ENCODE peak calls at places on chromosome 3, in ten cellular contexts. One of them, this sample, is unnamed.

GRCh38 chr3:113574213-113574612 is 41.9 kb downstream of the SIDT1 start:
- DNase-seq in activated gamma-delta T cell treated with anti-CD3 and anti-CD28 coated beads, Interleukin-2, amount 50 U/mL, for 16 hours: no peak
- DNase-seq in HL-60: no peak
- DNase-seq in DMS79: no peak
- DNase-seq in AG20443: no peak
- DNase-seq in Kasumi-1: no peak
- DNase-seq in kidney tubule cell: no peak
- DNase-seq in activated CD4-positive, alpha-beta T cell treated with anti-CD3 and anti-CD28 coated beads, Interleukin-2, amount 50 U/mL, for 48 hours: no peak
- DNase-seq in T-helper 9 cell: no peak
- DNase-seq in H54: no peak
- DNase-seq in this sample: no peak

GRCh38 chr3:33115024-33115768 is 1.4 kb downstream of the CRTAP start:
- DNase-seq in activated gamma-delta T cell treated with anti-CD3 and anti-CD28 coated beads, Interleukin-2, amount 50 U/mL, for 16 hours: no peak
- DNase-seq in HL-60: peak; percentile 91
- DNase-seq in DMS79: no peak
- DNase-seq in AG20443: peak; percentile 84
- DNase-seq in Kasumi-1: peak; percentile 90
- DNase-seq in kidney tubule cell: peak; percentile 94
- DNase-seq in activated CD4-positive, alpha-beta T cell treated with anti-CD3 and anti-CD28 coated beads, Interleukin-2, amount 50 U/mL, for 48 hours: no peak
- DNase-seq in T-helper 9 cell: no peak
- DNase-seq in H54: peak; percentile 54
- DNase-seq in this sample: no peak

GRCh38 chr3:85837402-85837801 is 878.6 kb downstream of the CADM2 start:
- DNase-seq in activated gamma-delta T cell treated with anti-CD3 and anti-CD28 coated beads, Interleukin-2, amount 50 U/mL, for 16 hours: no peak
- DNase-seq in HL-60: no peak
- DNase-seq in DMS79: no peak
- DNase-seq in AG20443: no peak
- DNase-seq in Kasumi-1: no peak
- DNase-seq in kidney tubule cell: no peak
- DNase-seq in activated CD4-positive, alpha-beta T cell treated with anti-CD3 and anti-CD28 coated beads, Interleukin-2, amount 50 U/mL, for 48 hours: no peak
- DNase-seq in T-helper 9 cell: no peak
- DNase-seq in H54: no peak
- DNase-seq in this sample: no peak

GRCh38 chr3:122912772-122913538 is 114.6 kb downstream of the SEMA5B start:
- DNase-seq in activated gamma-delta T cell treated with anti-CD3 and anti-CD28 coated beads, Interleukin-2, amount 50 U/mL, for 16 hours: no peak
- DNase-seq in HL-60: no peak
- DNase-seq in DMS79: no peak
- DNase-seq in AG20443: no peak
- DNase-seq in Kasumi-1: no peak
- DNase-seq in kidney tubule cell: no peak
- DNase-seq in activated CD4-positive, alpha-beta T cell treated with anti-CD3 and anti-CD28 coated beads, Interleukin-2, amount 50 U/mL, for 48 hours: no peak
- DNase-seq in T-helper 9 cell: no peak
- DNase-seq in H54: no peak
- DNase-seq in this sample: no peak

GRCh38 chr3:110779581-110779980 is 292.0 kb upstream of the NECTIN3 start:
- DNase-seq in activated gamma-delta T cell treated with anti-CD3 and anti-CD28 coated beads, Interleukin-2, amount 50 U/mL, for 16 hours: no peak
- DNase-seq in HL-60: no peak
- DNase-seq in DMS79: no peak
- DNase-seq in AG20443: no peak
- DNase-seq in Kasumi-1: no peak
- DNase-seq in kidney tubule cell: no peak
- DNase-seq in activated CD4-positive, alpha-beta T cell treated with anti-CD3 and anti-CD28 coated beads, Interleukin-2, amount 50 U/mL, for 48 hours: no peak
- DNase-seq in T-helper 9 cell: no peak
- DNase-seq in H54: no peak
- DNase-seq in this sample: no peak

GRCh38 chr3:196666001-196666867 is 26.7 kb downstream of the NRROS start:
- DNase-seq in activated gamma-delta T cell treated with anti-CD3 and anti-CD28 coated beads, Interleukin-2, amount 50 U/mL, for 16 hours: no peak
- DNase-seq in HL-60: peak; percentile 86
- DNase-seq in DMS79: peak; percentile 12
- DNase-seq in AG20443: peak; percentile 64
- DNase-seq in Kasumi-1: peak; percentile 64
- DNase-seq in kidney tubule cell: peak; percentile 61
- DNase-seq in activated CD4-positive, alpha-beta T cell treated with anti-CD3 and anti-CD28 coated beads, Interleukin-2, amount 50 U/mL, for 48 hours: no peak
- DNase-seq in T-helper 9 cell: no peak
- DNase-seq in H54: peak; percentile 85
- DNase-seq in this sample: no peak

GRCh38 chr3:177066068-177066467 is 131.2 kb downstream of the TBL1XR1 start:
- DNase-seq in activated gamma-delta T cell treated with anti-CD3 and anti-CD28 coated beads, Interleukin-2, amount 50 U/mL, for 16 hours: no peak
- DNase-seq in HL-60: no peak
- DNase-seq in DMS79: no peak
- DNase-seq in AG20443: no peak
- DNase-seq in Kasumi-1: no peak
- DNase-seq in kidney tubule cell: no peak
- DNase-seq in activated CD4-positive, alpha-beta T cell treated with anti-CD3 and anti-CD28 coated beads, Interleukin-2, amount 50 U/mL, for 48 hours: no peak
- DNase-seq in T-helper 9 cell: no peak
- DNase-seq in H54: no peak
- DNase-seq in this sample: no peak

GRCh38 chr3:2097641-2098191 is 950 bp upstream of the CNTN4 start:
- DNase-seq in activated gamma-delta T cell treated with anti-CD3 and anti-CD28 coated beads, Interleukin-2, amount 50 U/mL, for 16 hours: no peak
- DNase-seq in HL-60: no peak
- DNase-seq in DMS79: no peak
- DNase-seq in AG20443: no peak
- DNase-seq in Kasumi-1: no peak
- DNase-seq in kidney tubule cell: no peak
- DNase-seq in activated CD4-positive, alpha-beta T cell treated with anti-CD3 and anti-CD28 coated beads, Interleukin-2, amount 50 U/mL, for 48 hours: no peak
- DNase-seq in T-helper 9 cell: no peak
- DNase-seq in H54: no peak
- DNase-seq in this sample: no peak

GRCh38 chr3:120705851-120706582 is 24.0 kb upstream of the HGD start:
- DNase-seq in activated gamma-delta T cell treated with anti-CD3 and anti-CD28 coated beads, Interleukin-2, amount 50 U/mL, for 16 hours: no peak
- DNase-seq in HL-60: no peak
- DNase-seq in DMS79: no peak
- DNase-seq in AG20443: no peak
- DNase-seq in Kasumi-1: no peak
- DNase-seq in kidney tubule cell: no peak
- DNase-seq in activated CD4-positive, alpha-beta T cell treated with anti-CD3 and anti-CD28 coated beads, Interleukin-2, amount 50 U/mL, for 48 hours: no peak
- DNase-seq in T-helper 9 cell: no peak
- DNase-seq in H54: no peak
- DNase-seq in this sample: no peak

GRCh38 chr3:140529096-140529495 is 148.8 kb upstream of the TRIM42 start:
- DNase-seq in activated gamma-delta T cell treated with anti-CD3 and anti-CD28 coated beads, Interleukin-2, amount 50 U/mL, for 16 hours: no peak
- DNase-seq in HL-60: no peak
- DNase-seq in DMS79: no peak
- DNase-seq in AG20443: no peak
- DNase-seq in Kasumi-1: no peak
- DNase-seq in kidney tubule cell: peak; percentile 100
- DNase-seq in activated CD4-positive, alpha-beta T cell treated with anti-CD3 and anti-CD28 coated beads, Interleukin-2, amount 50 U/mL, for 48 hours: no peak
- DNase-seq in T-helper 9 cell: no peak
- DNase-seq in H54: peak; percentile 23
- DNase-seq in this sample: no peak

GRCh38 chr3:134334231-134334900 is 39.9 kb downstream of the AMOTL2 start:
- DNase-seq in activated gamma-delta T cell treated with anti-CD3 and anti-CD28 coated beads, Interleukin-2, amount 50 U/mL, for 16 hours: no peak
- DNase-seq in HL-60: no peak
- DNase-seq in DMS79: no peak
- DNase-seq in AG20443: peak; percentile 58
- DNase-seq in Kasumi-1: no peak
- DNase-seq in kidney tubule cell: no peak
- DNase-seq in activated CD4-positive, alpha-beta T cell treated with anti-CD3 and anti-CD28 coated beads, Interleukin-2, amount 50 U/mL, for 48 hours: no peak
- DNase-seq in T-helper 9 cell: no peak
- DNase-seq in H54: no peak
- DNase-seq in this sample: no peak

GRCh38 chr3:133237380-133237779 is 162.5 kb upstream of the BFSP2 start:
- DNase-seq in activated gamma-delta T cell treated with anti-CD3 and anti-CD28 coated beads, Interleukin-2, amount 50 U/mL, for 16 hours: no peak
- DNase-seq in HL-60: no peak
- DNase-seq in DMS79: no peak
- DNase-seq in AG20443: no peak
- DNase-seq in Kasumi-1: no peak
- DNase-seq in kidney tubule cell: no peak
- DNase-seq in activated CD4-positive, alpha-beta T cell treated with anti-CD3 and anti-CD28 coated beads, Interleukin-2, amount 50 U/mL, for 48 hours: no peak
- DNase-seq in T-helper 9 cell: no peak
- DNase-seq in H54: no peak
- DNase-seq in this sample: no peak

GRCh38 chr3:5733995-5734394 is 546.5 kb downstream of the EDEM1 start:
- DNase-seq in activated gamma-delta T cell treated with anti-CD3 and anti-CD28 coated beads, Interleukin-2, amount 50 U/mL, for 16 hours: no peak
- DNase-seq in HL-60: no peak
- DNase-seq in DMS79: no peak
- DNase-seq in AG20443: no peak
- DNase-seq in Kasumi-1: no peak
- DNase-seq in kidney tubule cell: no peak
- DNase-seq in activated CD4-positive, alpha-beta T cell treated with anti-CD3 and anti-CD28 coated beads, Interleukin-2, amount 50 U/mL, for 48 hours: no peak
- DNase-seq in T-helper 9 cell: no peak
- DNase-seq in H54: no peak
- DNase-seq in this sample: no peak

GRCh38 chr3:189298469-189299375 is 127.0 kb downstream of the TPRG1 start:
- DNase-seq in activated gamma-delta T cell treated with anti-CD3 and anti-CD28 coated beads, Interleukin-2, amount 50 U/mL, for 16 hours: no peak
- DNase-seq in HL-60: no peak
- DNase-seq in DMS79: no peak
- DNase-seq in AG20443: no peak
- DNase-seq in Kasumi-1: no peak
- DNase-seq in kidney tubule cell: no peak
- DNase-seq in activated CD4-positive, alpha-beta T cell treated with anti-CD3 and anti-CD28 coated beads, Interleukin-2, amount 50 U/mL, for 48 hours: no peak
- DNase-seq in T-helper 9 cell: no peak
- DNase-seq in H54: no peak
- DNase-seq in this sample: peak; percentile 13

GRCh38 chr3:119562307-119562961 is 3.0 kb upstream of the CD80 start:
- DNase-seq in activated gamma-delta T cell treated with anti-CD3 and anti-CD28 coated beads, Interleukin-2, amount 50 U/mL, for 16 hours: no peak
- DNase-seq in HL-60: peak; percentile 56
- DNase-seq in DMS79: no peak
- DNase-seq in AG20443: no peak
- DNase-seq in Kasumi-1: peak; percentile 47
- DNase-seq in kidney tubule cell: peak; percentile 30
- DNase-seq in activated CD4-positive, alpha-beta T cell treated with anti-CD3 and anti-CD28 coated beads, Interleukin-2, amount 50 U/mL, for 48 hours: peak; percentile 39
- DNase-seq in T-helper 9 cell: peak; percentile 20
- DNase-seq in H54: no peak
- DNase-seq in this sample: no peak

GRCh38 chr3:177615015-177615414 is 417.7 kb upstream of the TBL1XR1 start:
- DNase-seq in activated gamma-delta T cell treated with anti-CD3 and anti-CD28 coated beads, Interleukin-2, amount 50 U/mL, for 16 hours: no peak
- DNase-seq in HL-60: peak; percentile 27
- DNase-seq in DMS79: no peak
- DNase-seq in AG20443: peak; percentile 47
- DNase-seq in Kasumi-1: peak; percentile 85
- DNase-seq in kidney tubule cell: peak; percentile 83
- DNase-seq in activated CD4-positive, alpha-beta T cell treated with anti-CD3 and anti-CD28 coated beads, Interleukin-2, amount 50 U/mL, for 48 hours: no peak
- DNase-seq in T-helper 9 cell: no peak
- DNase-seq in H54: peak; percentile 5
- DNase-seq in this sample: no peak

GRCh38 chr3:127690823-127691452 is 18.2 kb downstream of the ABTB1 start:
- DNase-seq in activated gamma-delta T cell treated with anti-CD3 and anti-CD28 coated beads, Interleukin-2, amount 50 U/mL, for 16 hours: no peak
- DNase-seq in HL-60: no peak
- DNase-seq in DMS79: no peak
- DNase-seq in AG20443: peak; percentile 73
- DNase-seq in Kasumi-1: peak; percentile 72
- DNase-seq in kidney tubule cell: peak; percentile 57
- DNase-seq in activated CD4-positive, alpha-beta T cell treated with anti-CD3 and anti-CD28 coated beads, Interleukin-2, amount 50 U/mL, for 48 hours: no peak
- DNase-seq in T-helper 9 cell: no peak
- DNase-seq in H54: no peak
- DNase-seq in this sample: no peak

GRCh38 chr3:112653209-112653871 is 12.4 kb upstream of the CCDC80 start:
- DNase-seq in activated gamma-delta T cell treated with anti-CD3 and anti-CD28 coated beads, Interleukin-2, amount 50 U/mL, for 16 hours: no peak
- DNase-seq in HL-60: no peak
- DNase-seq in DMS79: no peak
- DNase-seq in AG20443: peak; percentile 86
- DNase-seq in Kasumi-1: no peak
- DNase-seq in kidney tubule cell: peak; percentile 99
- DNase-seq in activated CD4-positive, alpha-beta T cell treated with anti-CD3 and anti-CD28 coated beads, Interleukin-2, amount 50 U/mL, for 48 hours: no peak
- DNase-seq in T-helper 9 cell: no peak
- DNase-seq in H54: peak; percentile 41
- DNase-seq in this sample: no peak

GRCh38 chr3:61919371-61919770 is 358.0 kb downstream of the PTPRG start:
- DNase-seq in activated gamma-delta T cell treated with anti-CD3 and anti-CD28 coated beads, Interleukin-2, amount 50 U/mL, for 16 hours: no peak
- DNase-seq in HL-60: no peak
- DNase-seq in DMS79: no peak
- DNase-seq in AG20443: no peak
- DNase-seq in Kasumi-1: no peak
- DNase-seq in kidney tubule cell: no peak
- DNase-seq in activated CD4-positive, alpha-beta T cell treated with anti-CD3 and anti-CD28 coated beads, Interleukin-2, amount 50 U/mL, for 48 hours: no peak
- DNase-seq in T-helper 9 cell: no peak
- DNase-seq in H54: no peak
- DNase-seq in this sample: no peak

GRCh38 chr3:29335438-29335837 is 54.6 kb downstream of the RBMS3 start:
- DNase-seq in activated gamma-delta T cell treated with anti-CD3 and anti-CD28 coated beads, Interleukin-2, amount 50 U/mL, for 16 hours: no peak
- DNase-seq in HL-60: no peak
- DNase-seq in DMS79: peak; percentile 76
- DNase-seq in AG20443: peak; percentile 81
- DNase-seq in Kasumi-1: peak; percentile 47
- DNase-seq in kidney tubule cell: peak; percentile 95
- DNase-seq in activated CD4-positive, alpha-beta T cell treated with anti-CD3 and anti-CD28 coated beads, Interleukin-2, amount 50 U/mL, for 48 hours: no peak
- DNase-seq in T-helper 9 cell: no peak
- DNase-seq in H54: peak; percentile 28
- DNase-seq in this sample: no peak

GRCh38 chr3:181081930-181082329 is 92.4 kb upstream of the DNAJC19 start:
- DNase-seq in activated gamma-delta T cell treated with anti-CD3 and anti-CD28 coated beads, Interleukin-2, amount 50 U/mL, for 16 hours: no peak
- DNase-seq in HL-60: no peak
- DNase-seq in DMS79: no peak
- DNase-seq in AG20443: no peak
- DNase-seq in Kasumi-1: no peak
- DNase-seq in kidney tubule cell: no peak
- DNase-seq in activated CD4-positive, alpha-beta T cell treated with anti-CD3 and anti-CD28 coated beads, Interleukin-2, amount 50 U/mL, for 48 hours: no peak
- DNase-seq in T-helper 9 cell: no peak
- DNase-seq in H54: no peak
- DNase-seq in this sample: no peak

GRCh38 chr3:151768393-151768930 is 34.7 kb downstream of the AADACL2 start:
- DNase-seq in activated gamma-delta T cell treated with anti-CD3 and anti-CD28 coated beads, Interleukin-2, amount 50 U/mL, for 16 hours: no peak
- DNase-seq in HL-60: no peak
- DNase-seq in DMS79: no peak
- DNase-seq in AG20443: no peak
- DNase-seq in Kasumi-1: no peak
- DNase-seq in kidney tubule cell: no peak
- DNase-seq in activated CD4-positive, alpha-beta T cell treated with anti-CD3 and anti-CD28 coated beads, Interleukin-2, amount 50 U/mL, for 48 hours: no peak
- DNase-seq in T-helper 9 cell: no peak
- DNase-seq in H54: no peak
- DNase-seq in this sample: no peak

GRCh38 chr3:69864141-69864540 is 124.9 kb downstream of the MITF start:
- DNase-seq in activated gamma-delta T cell treated with anti-CD3 and anti-CD28 coated beads, Interleukin-2, amount 50 U/mL, for 16 hours: no peak
- DNase-seq in HL-60: no peak
- DNase-seq in DMS79: no peak
- DNase-seq in AG20443: no peak
- DNase-seq in Kasumi-1: no peak
- DNase-seq in kidney tubule cell: no peak
- DNase-seq in activated CD4-positive, alpha-beta T cell treated with anti-CD3 and anti-CD28 coated beads, Interleukin-2, amount 50 U/mL, for 48 hours: no peak
- DNase-seq in T-helper 9 cell: no peak
- DNase-seq in H54: no peak
- DNase-seq in this sample: no peak

GRCh38 chr3:154235330-154235729 is 89.0 kb downstream of the DHX36 start:
- DNase-seq in activated gamma-delta T cell treated with anti-CD3 and anti-CD28 coated beads, Interleukin-2, amount 50 U/mL, for 16 hours: no peak
- DNase-seq in HL-60: no peak
- DNase-seq in DMS79: no peak
- DNase-seq in AG20443: no peak
- DNase-seq in Kasumi-1: no peak
- DNase-seq in kidney tubule cell: peak; percentile 73
- DNase-seq in activated CD4-positive, alpha-beta T cell treated with anti-CD3 and anti-CD28 coated beads, Interleukin-2, amount 50 U/mL, for 48 hours: no peak
- DNase-seq in T-helper 9 cell: no peak
- DNase-seq in H54: no peak
- DNase-seq in this sample: no peak

GRCh38 chr3:81891056-81891455 is 129.6 kb upstream of the GBE1 start:
- DNase-seq in activated gamma-delta T cell treated with anti-CD3 and anti-CD28 coated beads, Interleukin-2, amount 50 U/mL, for 16 hours: no peak
- DNase-seq in HL-60: no peak
- DNase-seq in DMS79: no peak
- DNase-seq in AG20443: no peak
- DNase-seq in Kasumi-1: no peak
- DNase-seq in kidney tubule cell: no peak
- DNase-seq in activated CD4-positive, alpha-beta T cell treated with anti-CD3 and anti-CD28 coated beads, Interleukin-2, amount 50 U/mL, for 48 hours: no peak
- DNase-seq in T-helper 9 cell: no peak
- DNase-seq in H54: no peak
- DNase-seq in this sample: no peak

GRCh38 chr3:13588221-13588701 is 39.3 kb downstream of the FBLN2 start:
- DNase-seq in activated gamma-delta T cell treated with anti-CD3 and anti-CD28 coated beads, Interleukin-2, amount 50 U/mL, for 16 hours: no peak
- DNase-seq in HL-60: no peak
- DNase-seq in DMS79: no peak
- DNase-seq in AG20443: no peak
- DNase-seq in Kasumi-1: no peak
- DNase-seq in kidney tubule cell: no peak
- DNase-seq in activated CD4-positive, alpha-beta T cell treated with anti-CD3 and anti-CD28 coated beads, Interleukin-2, amount 50 U/mL, for 48 hours: no peak
- DNase-seq in T-helper 9 cell: no peak
- DNase-seq in H54: no peak
- DNase-seq in this sample: no peak

GRCh38 chr3:126955004-126955790 is 27.7 kb upstream of the PLXNA1 start:
- DNase-seq in activated gamma-delta T cell treated with anti-CD3 and anti-CD28 coated beads, Interleukin-2, amount 50 U/mL, for 16 hours: no peak
- DNase-seq in HL-60: no peak
- DNase-seq in DMS79: no peak
- DNase-seq in AG20443: no peak
- DNase-seq in Kasumi-1: no peak
- DNase-seq in kidney tubule cell: no peak
- DNase-seq in activated CD4-positive, alpha-beta T cell treated with anti-CD3 and anti-CD28 coated beads, Interleukin-2, amount 50 U/mL, for 48 hours: no peak
- DNase-seq in T-helper 9 cell: no peak
- DNase-seq in H54: no peak
- DNase-seq in this sample: no peak

GRCh38 chr3:175193815-175194518 is 334.8 kb downstream of the NAALADL2 start:
- DNase-seq in activated gamma-delta T cell treated with anti-CD3 and anti-CD28 coated beads, Interleukin-2, amount 50 U/mL, for 16 hours: no peak
- DNase-seq in HL-60: no peak
- DNase-seq in DMS79: no peak
- DNase-seq in AG20443: peak; percentile 15
- DNase-seq in Kasumi-1: no peak
- DNase-seq in kidney tubule cell: peak; percentile 80
- DNase-seq in activated CD4-positive, alpha-beta T cell treated with anti-CD3 and anti-CD28 coated beads, Interleukin-2, amount 50 U/mL, for 48 hours: no peak
- DNase-seq in T-helper 9 cell: no peak
- DNase-seq in H54: peak; percentile 6
- DNase-seq in this sample: no peak

This sample was measured in naive thymus-derived CD4-positive, alpha-beta T cell.